ENCODE peak calls at places on chromosomes 13 and 19, in seven cellular contexts. O, A, Q, J, Z, C and U are unnamed samples.

GRCh38 chr19:5014941-5015340 is 46.0 kb downstream of the KDM4B start:
- DNase-seq in O (no peak), A (no peak), Q (no peak), J (no peak), C (no peak), Z (no peak), U (no peak)

GRCh38 chr19:53511933-53512374 is 26.0 kb upstream of the ZNF331 start:
- DNase-seq in A (no peak), Q (peak), Z (no peak), C (peak), O (peak), J (peak), U (peak)

GRCh38 chr13:56019606-56020005 is 1121.1 kb upstream of the PRR20A start:
- DNase-seq in A (no peak), O (no peak), Z (no peak), C (no peak), J (no peak), Q (no peak), U (no peak)

GRCh38 chr19:1357695-1358094 is 26.0 kb upstream of the NDUFS7 start:
- DNase-seq in A (no peak), J (no peak), O (no peak), C (no peak), Z (no peak), Q (no peak), U (no peak)

GRCh38 chr19:17441241-17442135 is 7.0 kb downstream of the TMEM221 start:
- DNase-seq in J (no peak), A (no peak), C (no peak), Q (no peak), Z (no peak), O (no peak), U (peak)

GRCh38 chr19:7919681-7920519 is at the start of gene SNAPC2:
- DNase-seq in C (peak), J (peak), Q (peak), O (peak), A (peak), Z (peak), U (peak)

GRCh38 chr19:10339380-10339960 is at the start of gene ICAM3:
- DNase-seq in Z (no peak), Q (no peak), O (peak), A (no peak), J (no peak), C (no peak), U (no peak)

GRCh38 chr19:6610934-6611370 is 20.0 kb upstream of the CD70 start:
- DNase-seq in Z (no peak), Q (no peak), A (peak), O (no peak), J (no peak), C (no peak), U (no peak)

GRCh38 chr19:1882786-1883692 is 2.3 kb downstream of the ABHD17A start:
- DNase-seq in O (no peak), C (no peak), Q (no peak), A (no peak), Z (no peak), J (no peak), U (no peak)

GRCh38 chr13:25085125-25085742 is 10.7 kb upstream of the PABPC3 start:
- DNase-seq in A (peak), Q (no peak), C (no peak), O (peak), J (no peak), Z (peak), U (peak)

GRCh38 chr13:45626731-45627374 is 11.3 kb upstream of the ERICH6B start:
- DNase-seq in J (no peak), Z (no peak), A (no peak), O (no peak), Q (no peak), C (no peak), U (no peak)

GRCh38 chr13:113864303-113864890 is 521 bp upstream of the GAS6 start:
- DNase-seq in Z (no peak), O (no peak), J (peak), Q (no peak), A (no peak), C (peak), U (no peak)

GRCh38 chr13:33882804-33883203 is 64.9 kb downstream of the RFC3 start:
- DNase-seq in O (no peak), A (no peak), J (no peak), Z (no peak), Q (no peak), C (no peak), U (no peak)

GRCh38 chr13:77360032-77360431 is 33.1 kb upstream of the MYCBP2 start:
- DNase-seq in C (no peak), J (no peak), Q (no peak), Z (no peak), O (no peak), A (no peak), U (no peak)

GRCh38 chr13:64078480-64078936 is 2662.9 kb upstream of the PCDH20 start:
- DNase-seq in C (no peak), Z (no peak), Q (no peak), O (no peak), A (no peak), J (no peak), U (no peak)

GRCh38 chr13:79688741-79689140 is 207.8 kb downstream of the NDFIP2 start:
- DNase-seq in O (no peak), J (no peak), Z (no peak), A (no peak), Q (no peak), C (no peak), U (no peak)

GRCh38 chr19:50482886-50483285 is 6.2 kb upstream of the GARIN5A start:
- DNase-seq in O (no peak), A (no peak), J (no peak), Z (no peak), C (no peak), Q (no peak), U (no peak)

GRCh38 chr19:27735314-27735713 is 1477.6 kb downstream of the UQCRFS1 start:
- DNase-seq in Z (no peak), J (no peak), O (no peak), C (peak), A (no peak), Q (no peak), U (no peak)

GRCh38 chr13:40446365-40446764 is 220.1 kb downstream of the FOXO1 start:
- DNase-seq in Z (no peak), O (no peak), Q (no peak), C (no peak), A (peak), J (no peak), U (no peak)

GRCh38 chr19:10113592-10113963 is 2.1 kb downstream of the P2RY11 start:
- DNase-seq in Z (no peak), A (no peak), C (no peak), O (no peak), J (no peak), Q (no peak), U (no peak)

GRCh38 chr19:54252845-54253244 is 4.2 kb downstream of the LILRB5 start:
- DNase-seq in A (no peak), C (no peak), Q (no peak), J (no peak), Z (no peak), O (no peak), U (no peak)

GRCh38 chr19:42076375-42076944 is 494 bp downstream of the ZNF574 start:
- DNase-seq in J (peak), Q (no peak), Z (no peak), O (peak), A (no peak), C (peak), U (no peak)

GRCh38 chr19:33503791-33504444 is 17.7 kb downstream of the PEPD start:
- DNase-seq in Z (no peak), Q (no peak), J (peak), C (no peak), O (no peak), A (no peak), U (no peak)

GRCh38 chr19:17109962-17110598 is 34.5 kb downstream of the MYO9B start:
- DNase-seq in O (peak), Q (no peak), C (peak), Z (no peak), J (peak), A (no peak), U (no peak)

GRCh38 chr19:4896372-4896771 is 6.3 kb downstream of the ARRDC5 start:
- DNase-seq in J (no peak), O (no peak), Z (peak), Q (no peak), A (no peak), C (no peak), U (no peak)

GRCh38 chr13:113404366-113404722 is 40.4 kb upstream of the GRTP1 start:
- DNase-seq in J (no peak), Z (no peak), C (no peak), A (no peak), Q (no peak), O (no peak), U (no peak)

GRCh38 chr13:26168835-26169234 is 53.3 kb downstream of the RNF6 start:
- DNase-seq in C (no peak), Q (no peak), O (no peak), A (no peak), Z (no peak), J (no peak), U (no peak)

GRCh38 chr19:2607712-2608601 is 94.5 kb downstream of the GNG7 start:
- DNase-seq in A (no peak), Q (no peak), C (no peak), J (no peak), O (peak), Z (no peak), U (no peak)

GRCh38 chr13:36096411-36097184 is 34.6 kb downstream of the DCLK1 start:
- DNase-seq in C (no peak), J (no peak), Z (no peak), A (no peak), O (no peak), Q (no peak), U (no peak)

GRCh38 chr19:10861118-10861651 is 10.2 kb upstream of the CARM1 start:
- DNase-seq in Z (peak), J (no peak), A (no peak), C (peak), O (peak), Q (no peak), U (peak)

GRCh38 chr19:40600086-40600917 is 867 bp upstream of the LTBP4 start:
- DNase-seq in Z (no peak), A (no peak), C (no peak), Q (no peak), J (peak), O (no peak), U (no peak)

GRCh38 chr13:30796833-30797601 is 61.7 kb downstream of the ALOX5AP start:
- DNase-seq in Q (no peak), Z (no peak), J (no peak), A (no peak), O (no peak), C (no peak), U (no peak)

GRCh38 chr19:15276620-15277019 is 44.4 kb upstream of the EPHX3 start:
- DNase-seq in Q (no peak), Z (no peak), J (no peak), O (no peak), A (no peak), C (no peak), U (no peak)

GRCh38 chr19:45153339-45154063 is 7.3 kb downstream of the NKPD1 start:
- DNase-seq in A (no peak), J (peak), C (peak), Q (no peak), O (peak), Z (no peak), U (peak)

GRCh38 chr19:31127132-31127967 is 221.9 kb downstream of the TSHZ3 start:
- DNase-seq in C (no peak), Q (no peak), A (peak), O (peak), J (no peak), Z (no peak), U (no peak)

GRCh38 chr13:59274958-59275727 is 888.6 kb downstream of the DIAPH3 start:
- DNase-seq in Z (no peak), Q (no peak), A (no peak), O (no peak), J (no peak), C (no peak), U (no peak)

GRCh38 chr13:49517461-49517860 is 21.7 kb downstream of the PHF11 start:
- DNase-seq in Q (no peak), Z (no peak), C (no peak), J (no peak), O (no peak), A (no peak), U (peak)
- TF ChIP-seq CTCF in Q (no peak), Z (no peak), C (no peak), J (peak), O (no peak), A (peak), U (peak)

DNA sequence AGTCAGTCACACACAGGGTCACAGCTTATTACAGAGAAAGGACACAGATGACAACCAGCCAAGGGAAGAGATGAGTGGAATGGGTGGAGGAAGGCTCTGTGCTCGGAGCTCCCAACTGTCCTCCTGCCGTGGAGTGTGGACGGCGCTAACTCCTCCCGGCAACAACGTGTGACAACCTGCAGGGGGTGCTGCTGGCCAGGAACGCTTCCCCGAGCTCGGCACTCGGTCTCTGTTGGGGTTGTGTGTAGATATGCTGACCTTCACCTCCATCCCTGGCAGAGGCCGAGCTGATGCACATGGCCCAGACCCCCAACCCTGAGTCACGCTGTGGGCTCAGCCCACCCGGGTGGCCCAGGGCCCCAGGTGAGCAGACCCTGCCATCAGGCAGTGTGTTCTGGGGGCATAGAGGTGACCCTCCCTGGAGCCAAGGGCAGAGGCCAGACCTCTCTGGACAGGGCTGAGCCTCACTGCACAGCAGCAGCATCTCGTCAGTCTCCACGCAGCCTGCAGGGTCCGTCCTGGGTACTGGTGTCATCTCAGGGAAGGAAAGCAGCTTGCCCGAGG is 14.1 kb downstream of the ZNF444 start:
- DNase-seq in Z (no peak), J (no peak), Q (no peak), C (no peak), O (peak), A (no peak), U (no peak)
- TF ChIP-seq CTCF in Z (peak), J (peak), Q (no peak), C (peak), O (no peak), A (peak), U (peak)

GRCh38 chr19:58356971-58357797 is 3.9 kb upstream of the A1BG start:
- DNase-seq in C (no peak), J (no peak), O (no peak), A (no peak), Q (no peak), Z (no peak), U (no peak)

GRCh38 chr19:58362272-58362994 is at the start of gene ZNF497:
- DNase-seq in J (peak), Z (peak), A (peak), C (peak), Q (peak), O (peak), U (peak)

GRCh38 chr19:58357798-58358145 is 4.5 kb upstream of the A1BG start:
- DNase-seq in O (no peak), Z (no peak), J (no peak), Q (no peak), C (no peak), A (no peak), U (no peak)

GRCh38 chr19:58364127-58364526 is 1.6 kb upstream of the ZNF497 start:
- DNase-seq in C (no peak), O (no peak), J (no peak), Q (no peak), A (no peak), Z (no peak), U (no peak)

DNA sequence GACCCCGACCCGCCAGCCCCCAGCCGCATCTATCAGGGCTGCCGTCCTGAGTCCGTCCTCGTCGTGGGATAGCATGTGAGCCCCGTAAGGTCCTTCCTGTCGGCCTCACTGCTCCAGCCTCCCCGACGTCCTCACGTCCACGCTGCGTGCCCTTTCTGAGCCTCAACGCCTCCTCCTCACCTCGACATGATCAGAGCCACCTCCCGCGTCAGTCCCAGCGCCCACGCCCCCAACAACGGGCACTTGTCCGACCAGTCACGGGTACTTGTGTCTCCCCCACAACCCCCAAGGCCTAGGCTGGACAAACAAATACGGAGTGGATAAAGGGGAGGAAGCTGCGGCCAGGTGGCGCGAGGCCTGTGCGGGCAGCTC is 665 bp downstream of the ZNF497 start:
- DNase-seq in Q (no peak), A (no peak), C (peak), Z (peak), O (peak), J (peak), U (no peak)
- TF ChIP-seq CTCF in Q (no peak), A (no peak), C (no peak), Z (no peak), O (no peak), J (no peak), U (no peak)

GRCh38 chr13:43751624-43752023 is 35.1 kb downstream of the ENOX1 start:
- DNase-seq in O (no peak), Q (no peak), C (no peak), J (no peak), A (no peak), Z (no peak), U (no peak)
- TF ChIP-seq CTCF in O (no peak), Q (no peak), C (no peak), J (no peak), A (no peak), Z (no peak), U (no peak)

DNA sequence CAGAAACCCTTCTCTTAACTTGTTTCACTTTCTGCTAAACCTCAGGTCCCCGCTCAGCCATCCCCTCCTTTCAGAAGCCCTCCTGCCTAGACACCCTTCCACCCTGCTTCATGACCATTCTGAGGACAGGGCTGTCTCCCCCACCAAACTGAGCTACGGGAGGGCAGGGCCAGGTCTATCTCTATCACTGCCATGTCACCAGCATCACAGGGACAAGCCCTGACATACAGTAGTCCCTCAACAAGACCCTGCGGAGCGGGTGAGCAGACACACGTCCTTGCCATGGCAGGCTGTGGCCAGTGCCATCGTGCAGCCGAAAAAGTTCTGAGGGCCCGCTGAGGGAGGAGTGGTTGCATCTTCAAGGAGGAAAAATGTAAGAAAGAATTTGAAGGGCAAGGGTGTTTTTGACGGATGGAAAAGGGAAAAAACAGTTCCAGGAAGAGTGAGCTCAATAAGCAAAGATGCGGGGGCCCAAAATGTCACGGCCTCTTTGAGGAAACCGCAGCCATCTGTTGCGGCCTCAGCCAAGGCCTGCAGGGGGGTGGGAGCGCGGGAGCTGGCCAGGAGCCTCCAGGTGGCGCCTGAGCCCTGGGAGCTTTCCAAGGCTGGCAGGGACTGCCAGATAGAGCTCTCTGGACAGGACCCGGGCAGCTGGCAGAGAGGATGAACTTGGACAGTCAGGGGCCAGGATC is 8.1 kb downstream of the PTGIR start:
- DNase-seq in Q (no peak), A (peak), J (peak), O (peak), Z (peak), C (peak), U (peak)
- TF ChIP-seq CTCF in Q (no peak), A (peak), J (peak), O (peak), Z (peak), C (peak), U (peak)